ENCODE peak calls at places on chromosomes 4 and X, in six cellular contexts. One of them, this sample, is unnamed.

GRCh38 chr4:72505314-72505744 is 63.7 kb downstream of the ADAMTS3 start:
- DNase-seq in lower leg skin: no peak
- DNase-seq in fibroblast of mammary gland: peak
- DNase-seq in left ventricle myocardium inferior: no peak
- DNase-seq in IMR-90: peak
- DNase-seq in body of pancreas: no peak
- DNase-seq in this sample: peak

GRCh38 chr4:54169176-54169575 is 59.9 kb upstream of the PDGFRA start:
- DNase-seq in lower leg skin: no peak
- DNase-seq in fibroblast of mammary gland: peak
- DNase-seq in left ventricle myocardium inferior: no peak
- DNase-seq in IMR-90: peak
- DNase-seq in body of pancreas: no peak
- DNase-seq in this sample: peak

GRCh38 chr4:144575181-144575580 is 70.8 kb upstream of the HHIP start:
- DNase-seq in lower leg skin: no peak
- DNase-seq in fibroblast of mammary gland: peak
- DNase-seq in left ventricle myocardium inferior: no peak
- DNase-seq in IMR-90: no peak
- DNase-seq in body of pancreas: no peak
- DNase-seq in this sample: no peak

GRCh38 chr4:147825451-147826287 is 93.8 kb downstream of the ARHGAP10 start:
- DNase-seq in lower leg skin: no peak
- DNase-seq in fibroblast of mammary gland: peak
- DNase-seq in left ventricle myocardium inferior: peak
- DNase-seq in IMR-90: no peak
- DNase-seq in body of pancreas: peak
- DNase-seq in this sample: no peak

GRCh38 chrX:15471016-15471415 is 22.1 kb downstream of the PIR start:
- DNase-seq in lower leg skin: peak
- DNase-seq in fibroblast of mammary gland: peak
- DNase-seq in left ventricle myocardium inferior: peak
- DNase-seq in IMR-90: peak
- DNase-seq in body of pancreas: peak
- DNase-seq in this sample: peak

GRCh38 chrX:47579537-47579936 is 2.7 kb upstream of the TIMP1 start:
- DNase-seq in lower leg skin: no peak
- DNase-seq in fibroblast of mammary gland: peak
- DNase-seq in left ventricle myocardium inferior: no peak
- DNase-seq in IMR-90: peak
- DNase-seq in body of pancreas: no peak
- DNase-seq in this sample: peak

GRCh38 chrX:129732857-129733256 is 5.9 kb upstream of the XPNPEP2 start:
- DNase-seq in lower leg skin: no peak
- DNase-seq in fibroblast of mammary gland: no peak
- DNase-seq in left ventricle myocardium inferior: no peak
- DNase-seq in IMR-90: no peak
- DNase-seq in body of pancreas: no peak
- DNase-seq in this sample: no peak

GRCh38 chr4:186727977-186728519 is 4.4 kb upstream of the FAT1 start:
- DNase-seq in lower leg skin: no peak
- DNase-seq in fibroblast of mammary gland: peak
- DNase-seq in left ventricle myocardium inferior: no peak
- DNase-seq in IMR-90: no peak
- DNase-seq in body of pancreas: no peak
- DNase-seq in this sample: no peak

GRCh38 chr4:3250956-3251690 is 2.2 kb downstream of the MSANTD1 start:
- DNase-seq in lower leg skin: peak
- DNase-seq in fibroblast of mammary gland: no peak
- DNase-seq in left ventricle myocardium inferior: peak
- DNase-seq in IMR-90: no peak
- DNase-seq in body of pancreas: peak
- DNase-seq in this sample: no peak

GRCh38 chrX:113384628-113385027 is 544.0 kb upstream of the AMOT start:
- DNase-seq in lower leg skin: no peak
- DNase-seq in fibroblast of mammary gland: peak
- DNase-seq in left ventricle myocardium inferior: no peak
- DNase-seq in IMR-90: peak
- DNase-seq in body of pancreas: no peak
- DNase-seq in this sample: peak

GRCh38 chr4:94452476-94453300 is 946 bp downstream of the PDLIM5 start:
- DNase-seq in lower leg skin: peak
- DNase-seq in fibroblast of mammary gland: peak
- DNase-seq in left ventricle myocardium inferior: peak
- DNase-seq in IMR-90: peak
- DNase-seq in body of pancreas: peak
- DNase-seq in this sample: peak

GRCh38 chr4:181854142-181854541 is 389.1 kb upstream of the TENM3 start:
- DNase-seq in lower leg skin: no peak
- DNase-seq in fibroblast of mammary gland: peak
- DNase-seq in left ventricle myocardium inferior: no peak
- DNase-seq in IMR-90: no peak
- DNase-seq in body of pancreas: no peak
- DNase-seq in this sample: peak

GRCh38 chr4:184279496-184280082 is 61.9 kb upstream of the ENPP6 start:
- DNase-seq in lower leg skin: no peak
- DNase-seq in fibroblast of mammary gland: no peak
- DNase-seq in left ventricle myocardium inferior: no peak
- DNase-seq in IMR-90: no peak
- DNase-seq in body of pancreas: no peak
- DNase-seq in this sample: no peak

GRCh38 chr4:84502955-84503373 is 3.9 kb upstream of the NKX6-1 start:
- DNase-seq in lower leg skin: no peak
- DNase-seq in fibroblast of mammary gland: no peak
- DNase-seq in left ventricle myocardium inferior: no peak
- DNase-seq in IMR-90: no peak
- DNase-seq in body of pancreas: no peak
- DNase-seq in this sample: no peak

GRCh38 chr4:53131562-53131925 is 234.3 kb downstream of the SCFD2 start:
- DNase-seq in lower leg skin: no peak
- DNase-seq in fibroblast of mammary gland: no peak
- DNase-seq in left ventricle myocardium inferior: no peak
- DNase-seq in IMR-90: no peak
- DNase-seq in body of pancreas: no peak
- DNase-seq in this sample: no peak

GRCh38 chr4:137677851-137678250 is 145.6 kb upstream of the PCDH18 start:
- DNase-seq in lower leg skin: no peak
- DNase-seq in fibroblast of mammary gland: peak
- DNase-seq in left ventricle myocardium inferior: no peak
- DNase-seq in IMR-90: peak
- DNase-seq in body of pancreas: no peak
- DNase-seq in this sample: peak

GRCh38 chr4:90950385-90950841 is 823.2 kb downstream of the CCSER1 start:
- DNase-seq in lower leg skin: no peak
- DNase-seq in fibroblast of mammary gland: no peak
- DNase-seq in left ventricle myocardium inferior: no peak
- DNase-seq in IMR-90: no peak
- DNase-seq in body of pancreas: no peak
- DNase-seq in this sample: no peak

GRCh38 chrX:84729809-84730208 is 227.6 kb upstream of the HDX start:
- DNase-seq in lower leg skin: no peak
- DNase-seq in fibroblast of mammary gland: peak
- DNase-seq in left ventricle myocardium inferior: no peak
- DNase-seq in IMR-90: peak
- DNase-seq in body of pancreas: peak
- DNase-seq in this sample: peak

GRCh38 chr4:80202784-80203553 is 5.7 kb downstream of the PRDM8 start:
- DNase-seq in lower leg skin: peak
- DNase-seq in fibroblast of mammary gland: no peak
- DNase-seq in left ventricle myocardium inferior: no peak
- DNase-seq in IMR-90: peak
- DNase-seq in body of pancreas: peak
- DNase-seq in this sample: no peak

GRCh38 chrX:17679261-17679660 is 58.0 kb upstream of the SCML1 start:
- DNase-seq in lower leg skin: no peak
- DNase-seq in fibroblast of mammary gland: no peak
- DNase-seq in left ventricle myocardium inferior: no peak
- DNase-seq in IMR-90: no peak
- DNase-seq in body of pancreas: no peak
- DNase-seq in this sample: no peak

GRCh38 chr4:183945741-183946140 is 40.6 kb downstream of the STOX2 start:
- DNase-seq in lower leg skin: no peak
- DNase-seq in fibroblast of mammary gland: no peak
- DNase-seq in left ventricle myocardium inferior: no peak
- DNase-seq in IMR-90: no peak
- DNase-seq in body of pancreas: no peak
- DNase-seq in this sample: no peak

GRCh38 chr4:40183615-40184411 is 13.0 kb upstream of the RHOH start:
- DNase-seq in lower leg skin: no peak
- DNase-seq in fibroblast of mammary gland: peak
- DNase-seq in left ventricle myocardium inferior: no peak
- DNase-seq in IMR-90: no peak
- DNase-seq in body of pancreas: no peak
- DNase-seq in this sample: peak

GRCh38 chr4:46931981-46932380 is 22.9 kb upstream of the COX7B2 start:
- DNase-seq in lower leg skin: no peak
- DNase-seq in fibroblast of mammary gland: peak
- DNase-seq in left ventricle myocardium inferior: no peak
- DNase-seq in IMR-90: peak
- DNase-seq in body of pancreas: no peak
- DNase-seq in this sample: no peak

GRCh38 chr4:36582214-36582613 is 300.8 kb downstream of the DTHD1 start:
- DNase-seq in lower leg skin: no peak
- DNase-seq in fibroblast of mammary gland: no peak
- DNase-seq in left ventricle myocardium inferior: no peak
- DNase-seq in IMR-90: no peak
- DNase-seq in body of pancreas: no peak
- DNase-seq in this sample: no peak

GRCh38 chr4:64807821-64808220 is 398.6 kb upstream of the TECRL start:
- DNase-seq in lower leg skin: no peak
- DNase-seq in fibroblast of mammary gland: no peak
- DNase-seq in left ventricle myocardium inferior: no peak
- DNase-seq in IMR-90: no peak
- DNase-seq in body of pancreas: no peak
- DNase-seq in this sample: no peak

GRCh38 chr4:129403848-129404247 is 307.9 kb downstream of the C4orf33 start:
- DNase-seq in lower leg skin: no peak
- DNase-seq in fibroblast of mammary gland: no peak
- DNase-seq in left ventricle myocardium inferior: no peak
- DNase-seq in IMR-90: no peak
- DNase-seq in body of pancreas: no peak
- DNase-seq in this sample: no peak

GRCh38 chr4:102735578-102735977 is 25.2 kb downstream of the MANBA start:
- DNase-seq in lower leg skin: no peak
- DNase-seq in fibroblast of mammary gland: no peak
- DNase-seq in left ventricle myocardium inferior: no peak
- DNase-seq in IMR-90: no peak
- DNase-seq in body of pancreas: no peak
- DNase-seq in this sample: no peak

GRCh38 chr4:110503588-110504435 is 27.9 kb downstream of the ENPEP start:
- DNase-seq in lower leg skin: no peak
- DNase-seq in fibroblast of mammary gland: peak
- DNase-seq in left ventricle myocardium inferior: peak
- DNase-seq in IMR-90: peak
- DNase-seq in body of pancreas: no peak
- DNase-seq in this sample: no peak
- TF ChIP-seq CTCF in lower leg skin: no peak
- TF ChIP-seq CTCF in fibroblast of mammary gland: no peak
- TF ChIP-seq CTCF in left ventricle myocardium inferior: no peak
- TF ChIP-seq CTCF in IMR-90: no peak
- TF ChIP-seq CTCF in body of pancreas: no peak
- TF ChIP-seq CTCF in this sample: no peak

GRCh38 chr4:8221985-8222384 is 22.9 kb downstream of the SH3TC1 start:
- DNase-seq in lower leg skin: no peak
- DNase-seq in fibroblast of mammary gland: no peak
- DNase-seq in left ventricle myocardium inferior: no peak
- DNase-seq in IMR-90: no peak
- DNase-seq in body of pancreas: no peak
- DNase-seq in this sample: no peak
- TF ChIP-seq CTCF in lower leg skin: no peak
- TF ChIP-seq CTCF in fibroblast of mammary gland: no peak
- TF ChIP-seq CTCF in left ventricle myocardium inferior: no peak
- TF ChIP-seq CTCF in IMR-90: no peak
- TF ChIP-seq CTCF in body of pancreas: no peak
- TF ChIP-seq CTCF in this sample: no peak

GRCh38 chrX:79413009-79413408 is 45.9 kb upstream of the ITM2A start:
- DNase-seq in lower leg skin: no peak
- DNase-seq in fibroblast of mammary gland: peak
- DNase-seq in left ventricle myocardium inferior: no peak
- DNase-seq in IMR-90: peak
- DNase-seq in body of pancreas: no peak
- DNase-seq in this sample: no peak
- TF ChIP-seq CTCF in lower leg skin: no peak
- TF ChIP-seq CTCF in fibroblast of mammary gland: peak
- TF ChIP-seq CTCF in left ventricle myocardium inferior: peak
- TF ChIP-seq CTCF in IMR-90: peak
- TF ChIP-seq CTCF in body of pancreas: peak
- TF ChIP-seq CTCF in this sample: peak

DNA sequence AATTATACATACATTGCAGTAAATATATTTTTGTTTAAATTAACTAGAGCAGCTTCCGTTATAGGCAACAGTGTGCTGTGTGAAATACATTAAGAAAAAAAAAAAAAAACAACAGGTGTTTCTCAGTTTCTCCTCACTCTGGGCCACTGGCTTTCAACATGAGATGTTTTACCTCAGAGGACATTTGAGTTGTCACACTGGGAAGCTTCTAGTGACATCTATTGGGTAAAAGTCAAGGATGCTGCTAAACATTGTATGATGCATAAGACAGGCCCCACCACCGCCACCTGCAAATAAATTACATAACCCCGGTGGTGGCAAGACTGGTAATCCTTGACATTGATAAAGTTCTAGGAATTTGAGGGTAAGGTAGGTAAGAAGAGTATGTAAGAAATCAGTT is 1512.2 kb downstream of the C4orf33 start:
- DNase-seq in lower leg skin: no peak
- DNase-seq in fibroblast of mammary gland: no peak
- DNase-seq in left ventricle myocardium inferior: no peak
- DNase-seq in IMR-90: no peak
- DNase-seq in body of pancreas: no peak
- DNase-seq in this sample: no peak
- TF ChIP-seq CTCF in lower leg skin: no peak
- TF ChIP-seq CTCF in fibroblast of mammary gland: no peak
- TF ChIP-seq CTCF in left ventricle myocardium inferior: no peak
- TF ChIP-seq CTCF in IMR-90: no peak
- TF ChIP-seq CTCF in body of pancreas: no peak
- TF ChIP-seq CTCF in this sample: no peak

DNA sequence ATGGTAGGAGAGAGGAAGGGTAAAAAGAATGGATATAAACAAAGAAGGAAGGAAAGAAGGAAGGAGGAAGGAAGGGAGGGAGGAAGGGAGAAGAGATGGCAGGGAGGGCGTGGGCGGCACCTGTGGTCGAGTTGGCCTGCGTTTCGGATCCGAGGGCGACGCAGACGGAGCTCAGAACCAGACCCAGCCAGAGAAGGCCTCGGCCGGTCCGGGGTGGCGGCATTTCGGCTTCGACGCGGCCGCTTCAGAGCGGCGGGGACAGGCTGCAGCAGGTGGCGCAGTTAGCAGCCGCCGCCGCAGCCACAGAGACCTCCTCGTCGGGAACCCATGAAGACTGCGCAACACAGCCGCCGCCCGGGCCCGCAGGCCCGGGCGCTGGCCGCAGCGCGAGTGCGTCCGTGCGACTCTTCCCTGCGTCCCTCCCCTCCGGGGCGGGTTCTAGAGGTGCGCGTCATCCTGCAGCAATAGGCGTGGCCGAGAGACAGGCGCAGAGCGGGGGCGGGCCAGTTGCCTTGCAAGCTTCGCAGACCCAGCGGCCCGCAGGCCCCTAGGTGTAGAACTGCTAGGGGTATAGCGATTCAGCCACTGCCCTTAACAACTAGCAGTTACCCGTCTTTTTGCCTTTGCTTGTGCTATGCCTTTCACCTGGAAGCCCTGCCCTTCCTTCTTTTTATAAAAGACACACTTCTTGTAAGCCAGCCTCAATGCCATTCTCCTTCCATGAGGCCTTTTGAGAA is at the start of gene IDS:
- DNase-seq in lower leg skin: peak
- DNase-seq in fibroblast of mammary gland: peak
- DNase-seq in left ventricle myocardium inferior: peak
- DNase-seq in IMR-90: peak
- DNase-seq in body of pancreas: peak
- DNase-seq in this sample: peak
- TF ChIP-seq CTCF in lower leg skin: no peak
- TF ChIP-seq CTCF in fibroblast of mammary gland: no peak
- TF ChIP-seq CTCF in left ventricle myocardium inferior: no peak
- TF ChIP-seq CTCF in IMR-90: no peak
- TF ChIP-seq CTCF in body of pancreas: no peak
- TF ChIP-seq CTCF in this sample: peak

This sample was measured in HFFc6.